ENCODE peak calls at places on chromosome 4, in seven cellular contexts. K is CD4-positive, alpha-beta T cell; J is pancreas; Q is fibroblast of lung; B is mucosa of descending colon; Y is neural crest cell; G is MM.1S. V is an unnamed sample.

GRCh38 chr4:38867478-38868054 is at the start of gene FAM114A1:
- DNase-seq in K (no peak), J (peak; percentile 88), Q (peak; percentile 83), B (peak; percentile 92), Y (peak; percentile 38), G (peak; percentile 73), V (peak; percentile 79)

GRCh38 chr4:101600287-101600686 is 190.2 kb upstream of the BANK1 start:
- DNase-seq in K (no peak), J (no peak), Q (no peak), B (no peak), Y (no peak), G (no peak), V (no peak)

GRCh38 chr4:20337261-20337664 is 85.6 kb downstream of the SLIT2 start:
- DNase-seq in K (no peak), J (no peak), Q (peak; percentile 64), B (no peak), Y (no peak), G (no peak), V (no peak)

GRCh38 chr4:138204507-138204906 is 37.6 kb downstream of the SLC7A11 start:
- DNase-seq in K (no peak), J (no peak), Q (no peak), B (no peak), Y (no peak), G (no peak), V (no peak)

GRCh38 chr4:30726090-30726668 is 6.0 kb downstream of the PCDH7 start:
- DNase-seq in K (no peak), J (no peak), Q (peak; percentile 36), B (no peak), Y (no peak), G (no peak), V (no peak)

GRCh38 chr4:73855406-73855805 is 2.3 kb downstream of the PF4V1 start:
- DNase-seq in K (no peak), J (no peak), Q (no peak), B (no peak), Y (no peak), G (no peak), V (no peak)

GRCh38 chr4:4865705-4866123 is 6.2 kb downstream of the MSX1 start:
- DNase-seq in K (no peak), J (no peak), Q (no peak), B (no peak), Y (no peak), G (no peak), V (no peak)

GRCh38 chr4:11543710-11544109 is 115.0 kb upstream of the HS3ST1 start:
- DNase-seq in K (no peak), J (no peak), Q (peak; percentile 77), B (no peak), Y (no peak), G (no peak), V (no peak)

GRCh38 chr4:105659190-105659589 is 49.3 kb downstream of the INTS12 start:
- DNase-seq in K (no peak), J (no peak), Q (no peak), B (no peak), Y (no peak), G (no peak), V (no peak)

GRCh38 chr4:177001271-177002175 is 208.8 kb upstream of the VEGFC start:
- DNase-seq in K (no peak), J (no peak), Q (peak; percentile 67), B (no peak), Y (no peak), G (no peak), V (no peak)

GRCh38 chr4:16573181-16573580 is 325.3 kb downstream of the LDB2 start:
- DNase-seq in K (no peak), J (no peak), Q (peak; percentile 78), B (no peak), Y (no peak), G (no peak), V (no peak)

GRCh38 chr4:79623125-79623905 is 215.3 kb upstream of the GK2 start:
- DNase-seq in K (no peak), J (no peak), Q (no peak), B (no peak), Y (no peak), G (no peak), V (no peak)

GRCh38 chr4:165709973-165710526 is 163.0 kb upstream of the TLL1 start:
- DNase-seq in K (no peak), J (no peak), Q (no peak), B (no peak), Y (no peak), G (no peak), V (no peak)

GRCh38 chr4:70515342-70516245 is 2.8 kb upstream of the AMTN start:
- DNase-seq in K (no peak), J (no peak), Q (peak; percentile 61), B (no peak), Y (no peak), G (no peak), V (no peak)

GRCh38 chr4:42416017-42416416 is 18.7 kb downstream of the SHISA3 start:
- DNase-seq in K (no peak), J (no peak), Q (no peak), B (no peak), Y (no peak), G (no peak), V (no peak)

GRCh38 chr4:98468744-98469143 is 189.7 kb downstream of the TSPAN5 start:
- DNase-seq in K (no peak), J (no peak), Q (peak; percentile 85), B (no peak), Y (peak; percentile 8), G (no peak), V (no peak)

GRCh38 chr4:3413675-3414420 is 27.9 kb upstream of the HGFAC start:
- DNase-seq in K (no peak), J (no peak), Q (no peak), B (no peak), Y (peak; percentile 22), G (no peak), V (peak; percentile 37)

GRCh38 chr4:3290476-3290875 is 2.3 kb upstream of the RGS12 start:
- DNase-seq in K (no peak), J (no peak), Q (no peak), B (peak; percentile 48), Y (no peak), G (no peak), V (no peak)

GRCh38 chr4:19987746-19988145 is 264.0 kb upstream of the SLIT2 start:
- DNase-seq in K (no peak), J (no peak), Q (peak; percentile 75), B (no peak), Y (no peak), G (no peak), V (no peak)

GRCh38 chr4:118322831-118323502 is 29.8 kb downstream of the PRSS12 start:
- DNase-seq in K (no peak), J (no peak), Q (no peak), B (no peak), Y (no peak), G (no peak), V (no peak)

GRCh38 chr4:54647070-54647469 is 10.7 kb upstream of the KIT start:
- DNase-seq in K (no peak), J (no peak), Q (no peak), B (no peak), Y (no peak), G (no peak), V (no peak)

GRCh38 chr4:3215256-3215655 is 33.7 kb upstream of the MSANTD1 start:
- DNase-seq in K (no peak), J (no peak), Q (no peak), B (no peak), Y (no peak), G (no peak), V (no peak)

GRCh38 chr4:110622841-110623709 is at the start of gene PITX2:
- DNase-seq in K (no peak), J (peak; percentile 81), Q (peak; percentile 83), B (peak; percentile 96), Y (peak; percentile 92), G (no peak), V (peak; percentile 99)

GRCh38 chr4:104487105-104487504 is 7.6 kb downstream of the CXXC4 start:
- DNase-seq in K (no peak), J (no peak), Q (peak; percentile 12), B (no peak), Y (no peak), G (peak; percentile 80), V (peak; percentile 39)

GRCh38 chr4:10089346-10089745 is 27.3 kb downstream of the WDR1 start:
- DNase-seq in K (no peak), J (no peak), Q (no peak), B (peak; percentile 90), Y (no peak), G (no peak), V (no peak)

GRCh38 chr4:23717528-23718248 is 172.2 kb downstream of the PPARGC1A start:
- DNase-seq in K (no peak), J (no peak), Q (peak; percentile 36), B (no peak), Y (no peak), G (peak; percentile 23), V (no peak)
- TF ChIP-seq CTCF in K (no peak), J (no peak), Q (peak; percentile 36), B (no peak), Y (peak; percentile 68), G (peak; percentile 64), V (peak; percentile 36)

GRCh38 chr4:178427663-178428062 is 985.4 kb upstream of the AGA start:
- DNase-seq in K (no peak), J (no peak), Q (no peak), B (no peak), Y (no peak), G (no peak), V (no peak)
- TF ChIP-seq CTCF in K (no peak), J (no peak), Q (no peak), B (no peak), Y (no peak), G (no peak), V (no peak)

DNA sequence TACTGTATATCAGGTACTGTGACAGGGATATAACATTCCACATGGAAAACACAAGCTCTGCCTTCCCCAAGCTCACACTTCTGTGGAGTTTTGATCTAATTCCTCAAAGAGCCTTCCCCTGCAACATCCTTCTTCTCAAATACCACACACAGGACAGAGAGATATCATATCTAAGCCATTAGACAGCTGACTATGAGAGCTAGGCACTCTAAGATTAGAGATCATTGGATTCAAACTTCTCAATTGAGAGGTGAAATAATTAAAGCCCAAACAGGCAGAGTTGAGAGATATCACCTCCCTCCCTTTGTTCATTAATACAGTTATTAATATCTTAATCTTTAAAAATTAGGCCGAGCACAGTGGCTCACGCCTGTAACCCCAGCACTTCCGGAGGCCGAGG is 25.0 kb downstream of the TEC start:
- DNase-seq in K (no peak), J (no peak), Q (no peak), B (no peak), Y (no peak), G (no peak), V (no peak)
- TF ChIP-seq CTCF in K (no peak), J (no peak), Q (no peak), B (no peak), Y (no peak), G (no peak), V (no peak)

GRCh38 chr4:167623241-167623572 is 388.9 kb upstream of the SPOCK3 start:
- DNase-seq in K (no peak), J (no peak), Q (no peak), B (no peak), Y (no peak), G (no peak), V (no peak)

GRCh38 chr4:167622481-167623240 is 388.4 kb upstream of the SPOCK3 start:
- DNase-seq in K (no peak), J (peak; percentile 71), Q (peak; percentile 20), B (peak; percentile 47), Y (peak; percentile 69), G (peak; percentile 57), V (peak; percentile 78)
- TF ChIP-seq CTCF in K (peak; percentile 18), J (peak; percentile 75), Q (peak; percentile 45), B (no peak), Y (peak; percentile 87), G (peak; percentile 88), V (peak; percentile 89)

GRCh38 chr4:169009281-169010124 is 552 bp downstream of the CBR4 start:
- DNase-seq in K (peak; percentile 47), J (peak; percentile 80), Q (peak; percentile 57), B (peak; percentile 81), Y (peak; percentile 36), G (peak; percentile 66), V (peak; percentile 56)
- TF ChIP-seq CTCF in K (no peak), J (no peak), Q (no peak), B (no peak), Y (no peak), G (peak; percentile 36), V (no peak)

V was measured in nephron progenitor cell.